ENCODE peak calls at places on chromosomes 13 and 19, in seven cellular contexts. One of them, this sample, is unnamed. For H3K27me3, the result is how much of the 10 kb centered on the place peaks cover.

GRCh38 chr19:33071887-33072286 is 7.2 kb upstream of the RHPN2 start:
- DNase-seq in ascending aorta: no peak
- DNase-seq in upper lobe of left lung: no peak
- DNase-seq in CD8-positive, alpha-beta T cell: no peak
- DNase-seq in GM23338: no peak
- DNase-seq in mesendoderm: no peak
- DNase-seq in breast epithelium: no peak
- DNase-seq in this sample: no peak

GRCh38 chr13:51825681-51826254 is 19.2 kb downstream of the TMEM272 start:
- DNase-seq in mesendoderm: no peak
- DNase-seq in CD8-positive, alpha-beta T cell: no peak
- DNase-seq in GM23338: no peak
- DNase-seq in ascending aorta: no peak
- DNase-seq in upper lobe of left lung: no peak
- DNase-seq in breast epithelium: no peak
- DNase-seq in this sample: no peak

GRCh38 chr13:20000062-20000552 is 41.6 kb downstream of the ZMYM2 start:
- DNase-seq in breast epithelium: no peak
- DNase-seq in mesendoderm: no peak
- DNase-seq in ascending aorta: no peak
- DNase-seq in CD8-positive, alpha-beta T cell: no peak
- DNase-seq in upper lobe of left lung: no peak
- DNase-seq in GM23338: no peak
- DNase-seq in this sample: no peak

GRCh38 chr19:47509973-47510372 is 4.9 kb downstream of the NAPA start:
- DNase-seq in mesendoderm: no peak
- DNase-seq in ascending aorta: peak
- DNase-seq in GM23338: no peak
- DNase-seq in CD8-positive, alpha-beta T cell: no peak
- DNase-seq in breast epithelium: peak
- DNase-seq in upper lobe of left lung: no peak
- DNase-seq in this sample: no peak

GRCh38 chr13:24834902-24835510 is 71.0 kb downstream of the RNF17 start:
- DNase-seq in CD8-positive, alpha-beta T cell: no peak
- DNase-seq in breast epithelium: no peak
- DNase-seq in mesendoderm: peak
- DNase-seq in upper lobe of left lung: no peak
- DNase-seq in GM23338: no peak
- DNase-seq in ascending aorta: no peak
- DNase-seq in this sample: no peak

GRCh38 chr13:45548281-45548680 is 67.3 kb downstream of the ERICH6B start:
- DNase-seq in breast epithelium: no peak
- DNase-seq in ascending aorta: no peak
- DNase-seq in GM23338: peak
- DNase-seq in mesendoderm: peak
- DNase-seq in CD8-positive, alpha-beta T cell: no peak
- DNase-seq in upper lobe of left lung: no peak
- DNase-seq in this sample: no peak

GRCh38 chr13:44024496-44025155 is 144.9 kb downstream of the LACC1 start:
- DNase-seq in ascending aorta: no peak
- DNase-seq in upper lobe of left lung: no peak
- DNase-seq in breast epithelium: no peak
- DNase-seq in GM23338: no peak
- DNase-seq in CD8-positive, alpha-beta T cell: no peak
- DNase-seq in mesendoderm: no peak
- DNase-seq in this sample: no peak

GRCh38 chr13:33642374-33643065 is 175.4 kb upstream of the RFC3 start:
- DNase-seq in ascending aorta: peak
- DNase-seq in GM23338: no peak
- DNase-seq in upper lobe of left lung: peak
- DNase-seq in mesendoderm: peak
- DNase-seq in CD8-positive, alpha-beta T cell: no peak
- DNase-seq in breast epithelium: peak
- DNase-seq in this sample: no peak

GRCh38 chr13:26538363-26539317 is 18.8 kb upstream of the WASF3 start:
- DNase-seq in GM23338: no peak
- DNase-seq in ascending aorta: no peak
- DNase-seq in CD8-positive, alpha-beta T cell: no peak
- DNase-seq in breast epithelium: no peak
- DNase-seq in upper lobe of left lung: no peak
- DNase-seq in mesendoderm: no peak
- DNase-seq in this sample: peak

GRCh38 chr13:90717451-90717936 is 630.0 kb upstream of the MIR17HG start:
- DNase-seq in GM23338: peak
- DNase-seq in breast epithelium: no peak
- DNase-seq in mesendoderm: peak
- DNase-seq in ascending aorta: no peak
- DNase-seq in upper lobe of left lung: no peak
- DNase-seq in CD8-positive, alpha-beta T cell: no peak
- DNase-seq in this sample: no peak

GRCh38 chr13:42061943-42062342 is 13.5 kb downstream of the DGKH start:
- DNase-seq in mesendoderm: no peak
- DNase-seq in GM23338: no peak
- DNase-seq in ascending aorta: no peak
- DNase-seq in upper lobe of left lung: no peak
- DNase-seq in CD8-positive, alpha-beta T cell: no peak
- DNase-seq in breast epithelium: no peak
- DNase-seq in this sample: no peak

GRCh38 chr13:35472308-35473008 is 4.0 kb downstream of the MAB21L1 start:
- DNase-seq in GM23338: peak
- DNase-seq in upper lobe of left lung: no peak
- DNase-seq in mesendoderm: peak
- DNase-seq in ascending aorta: no peak
- DNase-seq in breast epithelium: no peak
- DNase-seq in CD8-positive, alpha-beta T cell: no peak
- DNase-seq in this sample: peak

GRCh38 chr19:42242071-42242511 is 311 bp downstream of the GSK3A start:
- DNase-seq in upper lobe of left lung: no peak
- DNase-seq in breast epithelium: no peak
- DNase-seq in ascending aorta: no peak
- DNase-seq in mesendoderm: no peak
- DNase-seq in GM23338: no peak
- DNase-seq in CD8-positive, alpha-beta T cell: no peak
- DNase-seq in this sample: no peak

GRCh38 chr19:54343868-54344267 is 4.9 kb upstream of the LILRA4 start:
- DNase-seq in breast epithelium: no peak
- DNase-seq in ascending aorta: no peak
- DNase-seq in CD8-positive, alpha-beta T cell: no peak
- DNase-seq in GM23338: no peak
- DNase-seq in mesendoderm: no peak
- DNase-seq in upper lobe of left lung: no peak
- DNase-seq in this sample: no peak

GRCh38 chr13:112525306-112525945 is 62.5 kb downstream of the TUBGCP3 start:
- DNase-seq in upper lobe of left lung: no peak
- DNase-seq in mesendoderm: no peak
- DNase-seq in CD8-positive, alpha-beta T cell: no peak
- DNase-seq in ascending aorta: no peak
- DNase-seq in GM23338: no peak
- DNase-seq in breast epithelium: no peak
- DNase-seq in this sample: no peak

DNA sequence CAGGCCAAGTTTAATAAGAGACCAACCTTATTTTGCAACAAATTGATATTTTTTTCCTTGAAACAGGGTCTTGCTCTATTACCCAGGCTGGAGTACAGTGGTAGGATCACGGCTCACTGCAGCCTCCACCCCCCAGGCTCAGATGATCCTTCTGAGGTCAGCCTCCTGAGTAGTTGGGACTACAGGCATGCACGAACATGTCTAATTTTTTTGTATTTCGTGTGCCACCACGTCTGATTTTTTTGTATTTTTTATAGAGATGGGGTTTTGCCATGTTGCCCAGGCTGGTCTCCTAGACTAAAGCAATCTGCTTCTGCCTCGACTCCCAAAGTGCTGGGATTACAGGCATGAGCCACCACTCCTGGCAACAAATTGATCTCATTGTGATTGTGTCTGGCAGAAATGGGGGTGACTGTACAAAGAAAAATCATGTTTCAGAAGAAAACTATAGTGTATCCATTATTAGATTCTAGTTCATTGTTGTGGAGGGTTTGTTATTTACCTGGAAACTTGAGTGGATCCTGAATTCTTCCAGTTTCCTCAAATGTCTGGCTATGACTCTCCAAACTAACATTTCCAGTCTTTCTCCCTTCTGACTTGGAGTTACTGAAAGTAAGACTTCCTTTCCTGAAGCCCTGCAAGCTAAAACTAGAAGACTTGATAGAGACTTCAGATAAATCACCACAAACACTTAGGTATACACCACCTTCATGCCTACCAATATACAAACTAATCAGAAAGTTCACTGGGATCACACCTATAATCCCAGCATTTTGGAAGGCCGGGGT is 17.3 kb upstream of the AKT2 start:
- DNase-seq in mesendoderm: no peak
- DNase-seq in ascending aorta: no peak
- DNase-seq in upper lobe of left lung: no peak
- DNase-seq in CD8-positive, alpha-beta T cell: no peak
- DNase-seq in GM23338: no peak
- DNase-seq in breast epithelium: no peak
- DNase-seq in this sample: no peak
- H3K27me3 ChIP-seq in mesendoderm: under half
- H3K27me3 ChIP-seq in ascending aorta: under half
- H3K27me3 ChIP-seq in upper lobe of left lung: under half
- H3K27me3 ChIP-seq in CD8-positive, alpha-beta T cell: under half
- H3K27me3 ChIP-seq in GM23338: under half
- H3K27me3 ChIP-seq in breast epithelium: under half
- H3K27me3 ChIP-seq in this sample: under half

GRCh38 chr13:29428992-29429315 is 166.5 kb downstream of the SLC7A1 start:
- DNase-seq in breast epithelium: no peak
- DNase-seq in mesendoderm: no peak
- DNase-seq in upper lobe of left lung: no peak
- DNase-seq in GM23338: no peak
- DNase-seq in ascending aorta: no peak
- DNase-seq in CD8-positive, alpha-beta T cell: no peak
- DNase-seq in this sample: no peak

GRCh38 chr13:29427937-29428309 is 167.6 kb downstream of the SLC7A1 start:
- DNase-seq in CD8-positive, alpha-beta T cell: no peak
- DNase-seq in GM23338: no peak
- DNase-seq in breast epithelium: no peak
- DNase-seq in ascending aorta: no peak
- DNase-seq in mesendoderm: no peak
- DNase-seq in upper lobe of left lung: no peak
- DNase-seq in this sample: no peak

GRCh38 chr13:29434217-29434940 is 161.1 kb downstream of the SLC7A1 start:
- DNase-seq in GM23338: no peak
- DNase-seq in CD8-positive, alpha-beta T cell: no peak
- DNase-seq in breast epithelium: no peak
- DNase-seq in ascending aorta: no peak
- DNase-seq in mesendoderm: no peak
- DNase-seq in upper lobe of left lung: no peak
- DNase-seq in this sample: no peak

GRCh38 chr13:29428310-29428991 is 167.0 kb downstream of the SLC7A1 start:
- DNase-seq in mesendoderm: peak
- DNase-seq in upper lobe of left lung: no peak
- DNase-seq in ascending aorta: peak
- DNase-seq in breast epithelium: no peak
- DNase-seq in GM23338: peak
- DNase-seq in CD8-positive, alpha-beta T cell: no peak
- DNase-seq in this sample: no peak

GRCh38 chr13:29429496-29429895 is 166.0 kb downstream of the SLC7A1 start:
- DNase-seq in CD8-positive, alpha-beta T cell: no peak
- DNase-seq in GM23338: no peak
- DNase-seq in upper lobe of left lung: no peak
- DNase-seq in ascending aorta: no peak
- DNase-seq in breast epithelium: no peak
- DNase-seq in mesendoderm: no peak
- DNase-seq in this sample: no peak
- H3K27me3 ChIP-seq in CD8-positive, alpha-beta T cell: under half
- H3K27me3 ChIP-seq in GM23338: under half
- H3K27me3 ChIP-seq in upper lobe of left lung: under half
- H3K27me3 ChIP-seq in ascending aorta: under half
- H3K27me3 ChIP-seq in breast epithelium: under half
- H3K27me3 ChIP-seq in mesendoderm: under half
- H3K27me3 ChIP-seq in this sample: under half

GRCh38 chr13:41029629-41030028 is 10.5 kb upstream of the ELF1 start:
- DNase-seq in mesendoderm: peak
- DNase-seq in GM23338: peak
- DNase-seq in CD8-positive, alpha-beta T cell: no peak
- DNase-seq in breast epithelium: no peak
- DNase-seq in ascending aorta: no peak
- DNase-seq in upper lobe of left lung: no peak
- DNase-seq in this sample: no peak

GRCh38 chr13:41025518-41025917 is 6.4 kb upstream of the ELF1 start:
- DNase-seq in CD8-positive, alpha-beta T cell: no peak
- DNase-seq in breast epithelium: no peak
- DNase-seq in upper lobe of left lung: no peak
- DNase-seq in mesendoderm: no peak
- DNase-seq in GM23338: no peak
- DNase-seq in ascending aorta: no peak
- DNase-seq in this sample: no peak

GRCh38 chr13:41032646-41033396 is 13.7 kb upstream of the ELF1 start:
- DNase-seq in upper lobe of left lung: no peak
- DNase-seq in CD8-positive, alpha-beta T cell: no peak
- DNase-seq in mesendoderm: no peak
- DNase-seq in breast epithelium: no peak
- DNase-seq in GM23338: no peak
- DNase-seq in ascending aorta: no peak
- DNase-seq in this sample: no peak

GRCh38 chr13:41026806-41027205 is 7.7 kb upstream of the ELF1 start:
- DNase-seq in ascending aorta: no peak
- DNase-seq in breast epithelium: no peak
- DNase-seq in mesendoderm: no peak
- DNase-seq in GM23338: no peak
- DNase-seq in CD8-positive, alpha-beta T cell: no peak
- DNase-seq in upper lobe of left lung: no peak
- DNase-seq in this sample: no peak

GRCh38 chr13:41028051-41028450 is 8.9 kb upstream of the ELF1 start:
- DNase-seq in breast epithelium: no peak
- DNase-seq in CD8-positive, alpha-beta T cell: no peak
- DNase-seq in ascending aorta: no peak
- DNase-seq in GM23338: no peak
- DNase-seq in mesendoderm: no peak
- DNase-seq in upper lobe of left lung: no peak
- DNase-seq in this sample: no peak
- H3K27me3 ChIP-seq in breast epithelium: under half
- H3K27me3 ChIP-seq in CD8-positive, alpha-beta T cell: under half
- H3K27me3 ChIP-seq in ascending aorta: under half
- H3K27me3 ChIP-seq in GM23338: under half
- H3K27me3 ChIP-seq in mesendoderm: under half
- H3K27me3 ChIP-seq in upper lobe of left lung: under half
- H3K27me3 ChIP-seq in this sample: under half

DNA sequence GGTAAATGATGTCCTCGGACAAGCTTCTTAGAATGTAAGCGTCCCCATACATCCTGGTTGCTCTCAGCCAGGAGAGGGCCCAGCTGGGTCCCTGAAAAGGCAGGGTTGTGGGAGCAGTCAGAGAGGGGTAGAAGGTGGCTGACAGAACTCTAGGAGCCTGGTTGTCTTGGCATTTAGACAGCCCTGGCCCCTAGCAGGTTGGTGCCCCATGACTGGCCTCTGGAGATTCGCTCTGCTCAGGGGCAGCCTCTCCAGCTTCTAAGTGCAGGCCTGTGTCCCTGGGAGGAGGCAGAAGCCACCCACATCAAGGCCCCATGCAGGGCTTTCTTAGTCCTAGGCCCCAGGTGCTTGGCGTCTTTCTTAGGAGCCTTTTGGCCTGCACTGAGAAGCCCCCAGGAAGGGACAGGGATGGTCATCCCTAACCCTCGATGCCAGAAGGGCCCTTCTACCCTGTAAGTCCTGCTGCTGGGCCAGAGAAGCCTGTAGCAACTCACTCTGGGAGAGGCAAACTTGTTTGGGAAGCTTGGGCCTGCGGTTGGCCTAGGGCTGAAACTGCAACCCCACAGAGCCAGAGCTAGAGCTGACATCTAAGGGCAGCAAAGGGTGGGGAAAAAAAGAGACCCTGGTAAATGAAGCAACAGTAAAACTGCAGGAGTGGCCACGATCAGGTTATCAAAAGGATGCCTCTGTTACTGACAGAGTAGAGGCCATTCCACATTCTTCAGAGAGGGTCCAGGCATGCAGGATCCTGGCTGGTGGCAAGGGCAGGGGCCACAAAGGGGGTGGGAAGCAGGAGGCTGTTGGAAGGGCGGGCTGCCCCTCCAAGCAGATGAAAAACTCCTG is 2.9 kb upstream of the CDX2 start:
- DNase-seq in CD8-positive, alpha-beta T cell: no peak
- DNase-seq in GM23338: no peak
- DNase-seq in breast epithelium: no peak
- DNase-seq in mesendoderm: no peak
- DNase-seq in ascending aorta: peak
- DNase-seq in upper lobe of left lung: no peak
- DNase-seq in this sample: no peak
- H3K27me3 ChIP-seq in CD8-positive, alpha-beta T cell: under half
- H3K27me3 ChIP-seq in GM23338: half or more
- H3K27me3 ChIP-seq in breast epithelium: under half
- H3K27me3 ChIP-seq in mesendoderm: half or more
- H3K27me3 ChIP-seq in ascending aorta: under half
- H3K27me3 ChIP-seq in upper lobe of left lung: half or more
- H3K27me3 ChIP-seq in this sample: half or more